ENCODE peak calls at places on chromosomes 7 and 10, in six cellular contexts. N is H1, Y is IMR-90, A is mesendoderm, C is H9, I is trophoblast cell. H is an unnamed sample.

GRCh38 chr7:129095258-129095657 is 40.3 kb upstream of the TNPO3 start:
- DNase-seq in N (no peak), I (no peak), A (no peak), C (no peak), Y (no peak), H (no peak)

GRCh38 chr10:72013202-72013945 is 49.2 kb downstream of the CHST3 start:
- DNase-seq in A (no peak), N (no peak), I (no peak), Y (no peak), C (no peak), H (no peak)

GRCh38 chr7:158957921-158958471 is 101.6 kb downstream of the DYNC2I1 start:
- DNase-seq in Y (no peak), I (no peak), N (no peak), C (peak; percentile 74), A (no peak), H (no peak)

GRCh38 chr7:139452948-139453672 is 30.4 kb downstream of the KLRG2 start:
- DNase-seq in I (peak; percentile 86), Y (peak; percentile 80), A (peak; percentile 24), N (no peak), C (peak; percentile 61), H (no peak)

GRCh38 chr7:25353744-25354143 is 125.5 kb upstream of the NPVF start:
- DNase-seq in C (no peak), I (no peak), N (no peak), Y (no peak), A (no peak), H (no peak)

GRCh38 chr10:75493464-75493863 is 62.0 kb downstream of the LRMDA start:
- DNase-seq in Y (no peak), N (no peak), C (no peak), A (no peak), I (no peak), H (no peak)

GRCh38 chr7:70072220-70072619 is 473.9 kb downstream of the AUTS2 start:
- DNase-seq in Y (peak; percentile 3), I (no peak), C (no peak), A (no peak), N (no peak), H (no peak)

GRCh38 chr7:69826283-69826682 is 228.0 kb downstream of the AUTS2 start:
- DNase-seq in Y (no peak), I (no peak), A (no peak), C (no peak), N (no peak), H (no peak)

GRCh38 chr10:132539894-132540293 is 2.3 kb downstream of the INPP5A start:
- DNase-seq in A (no peak), N (no peak), C (no peak), I (no peak), Y (peak; percentile 75), H (no peak)

GRCh38 chr10:94459385-94459784 is 57.0 kb downstream of the TBC1D12 start:
- DNase-seq in N (no peak), A (no peak), Y (no peak), C (no peak), I (no peak), H (no peak)

GRCh38 chr7:9488555-9488954 is 1055.1 kb downstream of the NXPH1 start:
- DNase-seq in A (peak; percentile 27), I (peak; percentile 50), Y (peak; percentile 19), C (no peak), N (no peak), H (no peak)

GRCh38 chr10:33815776-33816175 is 481.3 kb upstream of the NRP1 start:
- DNase-seq in A (no peak), Y (no peak), N (no peak), I (no peak), C (no peak), H (no peak)

GRCh38 chr7:32119790-32120196 is 49.6 kb upstream of the PDE1C start:
- DNase-seq in C (peak; percentile 36), I (no peak), N (no peak), A (peak; percentile 27), Y (no peak), H (no peak)

GRCh38 chr7:116525913-116526857 is 1.3 kb downstream of the CAV1 start:
- DNase-seq in N (no peak), A (peak; percentile 86), Y (peak; percentile 88), C (peak; percentile 83), I (peak; percentile 99), H (peak; percentile 71)

GRCh38 chr7:123867220-123867619 is 22.3 kb downstream of the HYAL4 start:
- DNase-seq in I (peak; percentile 17), N (no peak), Y (peak; percentile 3), A (no peak), C (no peak), H (no peak)

GRCh38 chr7:120985130-120985758 is 3.3 kb upstream of the CPED1 start:
- DNase-seq in C (no peak), A (peak; percentile 85), I (peak; percentile 41), Y (peak; percentile 23), N (no peak), H (no peak)

GRCh38 chr10:28676297-28676967 is 889 bp upstream of the BAMBI start:
- DNase-seq in A (peak; percentile 97), I (peak; percentile 52), C (peak; percentile 70), N (no peak), Y (no peak), H (no peak)

GRCh38 chr7:35752727-35753126 is 48.1 kb upstream of the SEPTIN7 start:
- DNase-seq in C (no peak), I (no peak), A (no peak), N (no peak), Y (no peak), H (no peak)

GRCh38 chr7:69982197-69982596 is 383.9 kb downstream of the AUTS2 start:
- DNase-seq in Y (no peak), A (peak; percentile 11), C (no peak), N (no peak), I (peak; percentile 63), H (peak; percentile 53)

GRCh38 chr7:127588697-127589482 is 679 bp downstream of the ARF5 start:
- DNase-seq in Y (peak; percentile 51), I (peak; percentile 69), N (peak; percentile 31), C (peak; percentile 85), A (peak; percentile 86), H (peak; percentile 48)

GRCh38 chr10:6507311-6507710 is 72.8 kb downstream of the PRKCQ start:
- DNase-seq in N (no peak), A (no peak), I (no peak), C (no peak), Y (no peak), H (no peak)

GRCh38 chr10:90167174-90168064 is 466.0 kb downstream of the KIF20B start:
- DNase-seq in Y (peak; percentile 17), I (peak; percentile 53), A (no peak), N (no peak), C (no peak), H (no peak)

GRCh38 chr10:120948889-120949382 is 97.8 kb downstream of the WDR11 start:
- DNase-seq in I (peak; percentile 82), C (peak; percentile 75), Y (peak; percentile 55), N (peak; percentile 44), A (peak; percentile 79), H (peak; percentile 67)

DNA sequence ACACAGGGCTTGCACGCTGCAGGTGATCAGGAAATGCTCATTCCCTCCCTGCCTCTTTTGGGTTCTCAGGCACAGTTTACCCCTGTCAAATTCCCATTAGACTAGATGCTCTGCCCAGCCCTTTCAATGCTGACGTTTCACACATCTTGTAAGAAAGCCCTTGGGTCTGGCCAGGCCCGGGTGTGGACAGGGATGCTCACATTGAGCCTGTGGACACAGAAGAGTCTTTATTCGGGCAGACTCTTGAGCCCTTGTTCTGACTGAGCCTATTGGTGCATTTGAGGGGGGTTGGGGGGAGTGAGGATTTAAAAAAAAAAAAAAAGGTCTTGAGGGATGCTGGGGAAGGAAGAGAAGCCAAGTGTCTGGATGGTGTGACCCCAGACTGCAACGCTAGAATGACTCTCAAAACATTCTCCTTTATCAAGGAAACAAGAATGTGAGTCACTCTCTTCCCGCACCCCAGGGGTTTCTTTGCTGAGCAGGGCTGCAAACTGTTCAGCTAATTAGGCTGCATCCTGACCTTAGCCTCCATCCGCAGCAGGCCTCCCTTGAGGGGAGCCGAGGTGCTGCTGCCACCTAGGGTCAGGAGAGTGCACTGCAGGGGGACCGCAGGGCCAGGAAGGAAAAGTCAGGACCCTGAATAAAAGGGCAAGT is 53.6 kb upstream of the TMEM72 start:
- DNase-seq in N (peak; percentile 89), I (peak; percentile 65), A (peak; percentile 97), Y (peak; percentile 84), C (peak; percentile 92), H (peak; percentile 93)
- H2BK5ac ChIP-seq in N (peak overlapping the region; percentile 73), I (no peak overlapping the region), A (no peak overlapping the region), Y (no peak overlapping the region), C (no peak overlapping the region), H (no peak overlapping the region)

DNA sequence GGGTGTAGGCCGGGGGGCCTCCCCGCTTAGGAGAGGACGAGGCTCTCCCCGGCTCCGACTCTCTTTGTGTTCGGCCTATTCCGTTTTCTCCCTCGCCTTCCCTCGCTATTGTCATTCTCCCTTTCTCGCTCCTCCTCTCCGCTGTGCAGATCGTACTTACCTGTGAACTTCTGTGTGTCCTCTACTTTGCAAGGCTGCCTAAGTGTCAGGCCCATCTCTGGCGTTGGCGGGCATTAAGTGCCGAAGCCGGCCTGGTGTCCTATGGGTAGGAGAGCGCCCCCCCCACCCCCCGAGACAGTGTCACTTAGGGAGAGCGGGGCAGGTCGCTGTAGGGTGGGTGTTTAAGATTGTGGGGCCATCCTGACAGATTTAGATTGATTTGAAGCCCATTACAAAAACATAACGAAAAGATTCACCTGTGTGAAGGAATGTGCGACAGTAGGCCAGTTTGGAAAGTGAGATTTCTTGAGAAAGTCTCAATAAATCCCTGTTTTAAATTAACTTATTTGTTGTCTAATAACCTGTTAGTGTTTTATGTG is 579 bp downstream of the RBM33 start:
- DNase-seq in C (peak; percentile 45), Y (no peak), I (peak; percentile 46), N (no peak), A (peak; percentile 63), H (peak; percentile 24)
- H3K23ac ChIP-seq in C (no peak overlapping the region), Y (peak overlapping the region; percentile 92), I (no peak overlapping the region), N (no peak overlapping the region), A (peak overlapping the region; percentile 91), H (peak overlapping the region; percentile 83)

DNA sequence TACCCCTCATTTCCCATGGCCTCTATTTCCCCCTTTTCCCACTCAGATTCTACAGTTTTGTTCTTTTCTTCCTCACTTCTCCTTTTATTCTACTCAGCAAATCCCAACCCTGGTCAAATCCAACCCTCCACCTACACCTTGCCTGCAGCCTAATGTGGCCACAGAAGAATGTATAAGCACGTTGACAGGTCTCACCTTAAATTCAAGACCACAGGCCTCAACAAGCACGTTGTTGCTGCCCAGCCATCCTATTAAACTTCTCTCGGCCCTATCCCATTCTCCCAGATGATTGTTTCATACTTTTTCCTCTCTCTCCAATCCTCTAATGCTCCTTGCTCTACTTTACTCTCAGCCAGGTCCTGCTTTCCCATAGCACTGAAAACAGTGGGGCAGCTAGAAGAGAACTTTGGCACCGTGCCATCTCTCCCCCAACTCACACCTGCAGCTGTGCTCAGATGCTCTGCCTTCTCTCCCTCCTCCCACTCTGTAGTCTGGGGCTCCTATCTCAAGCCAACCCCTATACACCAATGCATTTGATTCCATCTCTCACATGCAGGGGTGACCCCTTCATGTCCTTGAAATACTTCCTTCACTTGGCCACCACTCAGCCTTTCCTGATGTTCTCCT is 6.8 kb upstream of the EIF3A start:
- DNase-seq in C (no peak), A (no peak), Y (no peak), I (no peak), N (no peak), H (no peak)
- H3K9ac ChIP-seq in C (no peak overlapping the region), A (no peak overlapping the region), Y (no peak overlapping the region), I (no peak overlapping the region), N (no peak overlapping the region), H (no peak overlapping the region)

GRCh38 chr7:73683916-73684693 is 708 bp downstream of the BUD23 start:
- DNase-seq in A (no peak), N (no peak), C (no peak), I (peak; percentile 36), Y (no peak), H (no peak)
- H2BK5ac ChIP-seq in A (no peak overlapping the region), N (peak overlapping the region; percentile 52), C (no peak overlapping the region), I (no peak overlapping the region), Y (no peak overlapping the region), H (peak overlapping the region; percentile 76)

GRCh38 chr7:47497367-47498096 is 84.4 kb downstream of the TNS3 start:
- DNase-seq in N (no peak), A (no peak), C (no peak), I (no peak), Y (no peak), H (no peak)
- H3K23ac ChIP-seq in N (no peak overlapping the region), A (no peak overlapping the region), C (no peak overlapping the region), I (no peak overlapping the region), Y (no peak overlapping the region), H (no peak overlapping the region)